ENCODE peak calls at places on chromosomes 3 and 15, in ten cellular contexts. T is mammary epithelial cell, Z is mesendoderm, J is NT2/D1, N is fibroblast of lung, D is HepG2, U is neuronal stem cell, C is H1, L is trophoblast cell, O is DND-41. M is an unnamed sample.

GRCh38 chr3:4588410-4588809 is 95.3 kb downstream of the ITPR1 start:
- DNase-seq in N (peak), T (peak), D (no peak), L (no peak), C (no peak), J (no peak), O (no peak), Z (no peak), U (no peak), M (no peak)

GRCh38 chr3:184597783-184598182 is 36.2 kb downstream of the EPHB3 start:
- DNase-seq in O (no peak), T (no peak), C (no peak), J (no peak), L (no peak), D (no peak), U (no peak), N (no peak), Z (no peak), M (no peak)

GRCh38 chr15:50676799-50677483 is 9.7 kb downstream of the TRPM7 start:
- DNase-seq in T (peak), C (no peak), N (peak), L (peak), U (no peak), D (no peak), Z (peak), O (no peak), J (no peak), M (no peak)

GRCh38 chr3:146536681-146537080 is 7.7 kb downstream of the PLSCR1 start:
- DNase-seq in U (no peak), N (no peak), O (no peak), J (no peak), D (no peak), T (no peak), L (peak), C (no peak), Z (no peak), M (no peak)

GRCh38 chr3:148924572-148924971 is 59.5 kb downstream of the CPA3 start:
- DNase-seq in D (no peak), T (no peak), U (no peak), N (peak), J (no peak), Z (no peak), C (no peak), O (no peak), L (no peak), M (no peak)

GRCh38 chr15:77027111-77027696 is 32.3 kb downstream of the PSTPIP1 start:
- DNase-seq in C (no peak), T (no peak), Z (no peak), N (no peak), L (no peak), D (no peak), U (no peak), O (no peak), J (no peak), M (no peak)

GRCh38 chr15:65945616-65946015 is 76.3 kb downstream of the RAB11A start:
- DNase-seq in C (no peak), Z (peak), O (no peak), D (no peak), L (no peak), T (no peak), J (no peak), N (no peak), U (no peak), M (no peak)

GRCh38 chr3:45545476-45545875 is 49.1 kb upstream of the LIMD1 start:
- DNase-seq in J (no peak), T (no peak), N (no peak), D (peak), L (peak), U (no peak), C (no peak), O (no peak), Z (no peak), M (no peak)

GRCh38 chr3:132773071-132773619 is 50.9 kb upstream of the NPHP3 start:
- DNase-seq in J (no peak), U (peak), L (peak), D (no peak), N (no peak), C (no peak), Z (no peak), O (no peak), T (peak), M (no peak)

GRCh38 chr3:11629716-11630115 is 14.0 kb downstream of the VGLL4 start:
- DNase-seq in T (no peak), U (no peak), Z (no peak), J (no peak), C (no peak), N (peak), O (no peak), D (no peak), L (peak), M (no peak)

GRCh38 chr3:112530573-112530972 is 31.2 kb downstream of the ATG3 start:
- DNase-seq in L (no peak), D (no peak), N (no peak), T (no peak), J (no peak), Z (no peak), U (no peak), C (no peak), O (no peak), M (no peak)

GRCh38 chr3:37032961-37033360 is 39.6 kb downstream of the MLH1 start:
- DNase-seq in T (no peak), C (no peak), J (no peak), U (no peak), O (no peak), L (no peak), Z (no peak), D (no peak), N (peak), M (no peak)

GRCh38 chr15:97521894-97522293 is 438.6 kb upstream of the ARRDC4 start:
- DNase-seq in U (peak), C (no peak), T (no peak), O (no peak), J (no peak), Z (no peak), N (no peak), L (no peak), D (no peak), M (no peak)

GRCh38 chr3:61610316-61610715 is 48.9 kb downstream of the PTPRG start:
- DNase-seq in T (no peak), N (no peak), O (no peak), J (no peak), Z (no peak), C (no peak), D (no peak), U (no peak), L (no peak), M (no peak)

GRCh38 chr15:98856540-98856907 is 151.1 kb downstream of the PGPEP1L start:
- DNase-seq in N (peak), C (no peak), J (no peak), T (no peak), U (no peak), D (no peak), L (peak), O (no peak), Z (no peak), M (no peak)

DNA sequence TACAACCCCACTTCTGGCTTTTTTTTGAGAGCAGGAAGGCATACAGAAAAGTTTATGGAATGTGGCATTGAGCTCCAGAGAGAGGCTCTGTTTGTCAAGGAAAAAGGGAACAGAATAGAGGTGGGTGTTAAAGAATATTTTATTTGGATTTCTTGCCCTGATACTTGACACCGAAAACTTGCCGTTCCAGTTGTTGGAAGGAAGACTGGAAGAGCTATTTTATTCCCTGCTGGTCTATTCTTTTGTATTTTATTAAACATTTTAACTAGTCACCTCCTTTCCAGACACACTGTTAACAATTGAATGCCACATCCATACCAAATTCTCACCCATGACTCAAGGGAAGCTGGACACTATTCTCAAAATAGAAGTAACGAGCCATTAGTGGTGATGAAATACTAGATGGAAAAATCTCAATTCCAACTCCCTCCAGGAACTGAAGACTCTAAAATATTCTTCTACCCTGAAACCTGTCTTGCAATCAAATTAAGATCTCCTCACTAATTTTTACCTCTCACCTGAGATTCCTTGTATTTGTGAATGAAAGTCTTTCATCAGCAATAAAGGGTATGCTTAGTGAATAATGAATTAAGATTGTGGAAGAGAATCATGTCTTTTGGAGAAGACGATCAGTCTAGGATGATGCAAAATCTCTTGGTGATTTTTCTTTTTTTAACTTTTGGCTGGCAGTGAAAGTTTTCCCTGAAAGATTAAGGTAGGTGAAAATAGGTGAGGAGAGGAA is 28.5 kb downstream of the GREM1 start:
- DNase-seq in O (no peak), C (no peak), D (no peak), Z (no peak), L (no peak), N (no peak), U (no peak), T (no peak), J (no peak), M (no peak)
- H3K9ac ChIP-seq in O (no peak), C (no peak), D (no peak), Z (no peak), L (no peak), N (no peak), U (no peak), T (no peak), J (no peak), M (no peak)

GRCh38 chr3:134374791-134375541 is 719 bp upstream of the AMOTL2 start:
- DNase-seq in T (peak), N (no peak), D (peak), C (peak), J (peak), L (peak), U (no peak), Z (peak), O (no peak), M (no peak)

GRCh38 chr3:134376786-134377431 is 2.7 kb upstream of the AMOTL2 start:
- DNase-seq in N (no peak), C (no peak), O (no peak), U (no peak), Z (no peak), J (no peak), T (no peak), D (no peak), L (peak), M (no peak)

GRCh38 chr3:134376385-134376765 is 2.1 kb upstream of the AMOTL2 start:
- DNase-seq in Z (no peak), L (no peak), T (no peak), D (no peak), C (no peak), N (no peak), J (no peak), U (no peak), O (no peak), M (no peak)

GRCh38 chr3:134373942-134374790 is at the start of gene AMOTL2:
- DNase-seq in Z (peak), C (peak), U (peak), J (peak), D (peak), T (peak), L (peak), O (peak), N (peak), M (peak)

DNA sequence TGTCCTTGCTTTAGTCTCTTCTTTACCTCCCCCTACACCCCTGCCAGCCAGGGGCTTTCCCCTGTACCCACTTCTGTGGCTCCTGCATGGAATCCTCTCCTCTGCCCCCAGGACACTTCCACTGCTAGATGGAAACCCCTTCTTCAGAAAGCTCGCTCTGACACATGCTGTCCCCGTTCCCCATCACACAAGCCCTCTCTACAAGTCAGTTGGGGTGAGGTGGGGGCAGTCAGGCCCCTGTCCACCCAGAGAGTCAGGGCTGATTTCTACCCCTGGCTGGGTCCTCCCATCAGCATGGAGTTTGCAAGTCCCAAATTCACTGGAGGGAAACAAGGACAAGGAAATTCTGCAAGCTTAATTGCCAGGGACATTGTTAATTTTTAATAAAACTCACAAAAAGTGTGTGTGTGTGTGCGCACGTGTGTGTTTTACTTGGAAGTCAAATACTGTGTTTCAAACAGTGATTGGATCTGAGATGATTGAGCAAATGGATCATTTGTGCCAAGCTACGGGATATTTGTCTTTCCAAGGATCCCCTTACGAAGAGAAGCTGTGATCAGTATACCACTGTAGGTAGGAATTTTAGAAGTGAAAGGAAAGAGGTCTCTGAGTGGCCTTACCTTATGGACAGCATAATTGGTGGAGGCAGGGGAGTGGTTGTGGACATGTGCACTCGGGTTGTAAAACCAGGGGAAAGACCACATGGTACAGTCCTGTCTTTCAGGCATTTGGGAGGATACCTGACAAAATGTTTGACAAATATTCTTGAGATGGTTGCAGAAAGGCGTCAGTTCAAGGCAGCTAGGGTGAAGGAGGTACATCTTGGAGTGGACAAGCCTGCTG is 1.5 kb upstream of the AMOTL2 start:
- DNase-seq in C (no peak), J (no peak), L (no peak), O (no peak), D (no peak), U (no peak), Z (no peak), T (no peak), N (no peak), M (no peak)
- H3K4me3 ChIP-seq in C (peak), J (peak), L (no peak), O (no peak), D (peak), U (no peak), Z (no peak), T (peak), N (no peak), M (no peak)

GRCh38 chr15:80693682-80694623 is 1.2 kb upstream of the ABHD17C start:
- DNase-seq in Z (no peak), J (no peak), L (peak), U (no peak), T (no peak), C (no peak), N (peak), O (no peak), D (no peak), M (no peak)

GRCh38 chr15:80695911-80696651 is 971 bp downstream of the ABHD17C start:
- DNase-seq in T (peak), N (peak), L (peak), D (peak), O (no peak), U (no peak), J (no peak), C (no peak), Z (peak), M (no peak)

GRCh38 chr15:80697316-80697715 is 2.2 kb downstream of the ABHD17C start:
- DNase-seq in D (no peak), N (no peak), J (no peak), O (no peak), C (no peak), L (no peak), Z (no peak), U (no peak), T (no peak), M (no peak)

GRCh38 chr15:80694624-80695098 is 449 bp upstream of the ABHD17C start:
- DNase-seq in C (no peak), N (no peak), D (no peak), U (no peak), L (peak), Z (peak), J (no peak), T (peak), O (peak), M (no peak)

DNA sequence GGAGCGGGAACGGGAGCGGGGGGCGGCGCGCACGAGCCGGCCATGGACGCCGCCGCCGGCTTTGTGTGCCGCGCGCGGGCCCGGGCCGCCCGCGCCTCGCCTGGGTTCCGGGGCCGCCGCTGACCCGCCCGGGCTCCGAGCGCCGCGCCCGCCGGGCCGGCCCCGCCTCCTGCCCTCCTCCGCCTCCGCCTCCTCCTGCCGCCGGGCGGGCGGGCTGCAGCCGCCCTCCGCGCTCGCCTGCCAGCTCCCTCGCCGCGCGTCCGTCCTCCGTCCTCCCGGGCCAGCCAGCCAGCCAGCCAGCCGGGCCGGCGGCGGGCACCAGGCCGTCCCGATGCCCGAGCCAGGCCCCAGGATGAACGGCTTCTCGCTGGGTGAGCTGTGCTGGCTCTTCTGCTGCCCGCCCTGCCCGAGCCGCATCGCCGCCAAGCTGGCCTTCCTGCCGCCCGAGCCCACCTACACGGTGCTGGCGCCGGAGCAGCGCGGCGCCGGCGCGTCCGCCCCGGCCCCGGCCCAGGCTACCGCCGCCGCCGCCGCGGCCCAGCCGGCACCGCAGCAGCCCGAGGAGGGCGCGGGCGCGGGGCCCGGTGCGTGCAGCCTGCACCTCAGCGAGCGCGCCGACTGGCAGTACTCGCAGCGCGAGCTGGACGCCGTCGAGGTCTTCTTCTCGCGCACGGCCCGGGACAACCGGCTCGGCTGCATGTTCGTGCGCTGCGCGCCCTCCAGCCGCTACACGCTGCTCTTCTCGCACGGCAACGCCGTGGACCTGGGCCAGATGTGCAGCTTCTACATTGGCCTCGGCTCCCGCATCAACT is at the start of gene ABHD17C:
- DNase-seq in J (peak), C (no peak), U (peak), L (peak), N (peak), O (peak), Z (peak), D (peak), T (peak), M (no peak)
- H3K9ac ChIP-seq in J (peak), C (peak), U (peak), L (peak), N (peak), O (peak), Z (peak), D (peak), T (peak), M (peak)

GRCh38 chr15:82679626-82680199 is 30.0 kb downstream of the AP3B2 start:
- DNase-seq in T (no peak), O (no peak), L (no peak), C (no peak), N (no peak), J (no peak), Z (no peak), D (no peak), U (no peak), M (no peak)
- H3K4me3 ChIP-seq in T (peak), O (no peak), L (peak), C (peak), N (no peak), J (peak), Z (peak), D (no peak), U (no peak), M (no peak)